ENCODE peak calls at places on chromosome 11, in seven cellular contexts. T is AG09309; P is stomach; Y is stimulated activated CD8-positive, alpha-beta memory T cell treated with anti-CD3 and anti-CD28 coated beads, Interleukin-4, amount 100 ng/mL, for 4 hours; M is GF-D8; X is erythroblast; G is Right ventricle myocardium superior. U is an unnamed sample.

GRCh38 chr11:112725636-112726035 is 235.6 kb upstream of the NCAM1 start:
- DNase-seq in T (no peak), P (no peak), Y (no peak), M (no peak), X (no peak), G (no peak), U (no peak)

GRCh38 chr11:63862923-63863322 is 24.0 kb downstream of the MARK2 start:
- DNase-seq in T (no peak), P (peak), Y (no peak), M (no peak), X (no peak), G (no peak), U (no peak)

GRCh38 chr11:78465169-78465942 is 47.7 kb upstream of the GAB2 start:
- DNase-seq in T (no peak), P (no peak), Y (no peak), M (no peak), X (no peak), G (no peak), U (no peak)

GRCh38 chr11:131302831-131303230 is 67.6 kb upstream of the NTM start:
- DNase-seq in T (peak), P (no peak), Y (no peak), M (no peak), X (no peak), G (no peak), U (no peak)

GRCh38 chr11:66880484-66881211 is 23.8 kb downstream of the LRFN4 start:
- DNase-seq in T (no peak), P (peak), Y (no peak), M (no peak), X (no peak), G (no peak), U (no peak)

GRCh38 chr11:106152824-106153223 is 75.4 kb downstream of the AASDHPPT start:
- DNase-seq in T (no peak), P (no peak), Y (no peak), M (no peak), X (no peak), G (no peak), U (no peak)

GRCh38 chr11:33942954-33943353 is 51.1 kb upstream of the LMO2 start:
- DNase-seq in T (peak), P (no peak), Y (no peak), M (no peak), X (peak), G (peak), U (no peak)

GRCh38 chr11:62832346-62833234 is at the start of gene TEX54:
- DNase-seq in T (no peak), P (peak), Y (no peak), M (no peak), X (no peak), G (peak), U (no peak)

GRCh38 chr11:66336234-66337102 is at the start of gene RIN1:
- DNase-seq in T (peak), P (peak), Y (peak), M (peak), X (peak), G (peak), U (no peak)

GRCh38 chr11:64661146-64661545 is 61.9 kb downstream of the NRXN2 start:
- DNase-seq in T (peak), P (no peak), Y (no peak), M (no peak), X (no peak), G (peak), U (no peak)

GRCh38 chr11:92227233-92227593 is 2.6 kb downstream of the FAT3 start:
- DNase-seq in T (no peak), P (no peak), Y (no peak), M (no peak), X (no peak), G (no peak), U (no peak)

GRCh38 chr11:86672007-86672621 is at the start of gene ME3:
- DNase-seq in T (no peak), P (peak), Y (no peak), M (peak), X (peak), G (peak), U (no peak)

GRCh38 chr11:1203505-1204271 is 19.2 kb upstream of the MUC5B start:
- DNase-seq in T (no peak), P (peak), Y (no peak), M (no peak), X (no peak), G (peak), U (no peak)

GRCh38 chr11:12674936-12675696 is 895 bp downstream of the TEAD1 start:
- DNase-seq in T (no peak), P (peak), Y (no peak), M (no peak), X (peak), G (peak), U (no peak)

GRCh38 chr11:72072348-72072747 is 8.0 kb downstream of the NUMA1 start:
- DNase-seq in T (peak), P (no peak), Y (no peak), M (no peak), X (no peak), G (no peak), U (no peak)

GRCh38 chr11:1237128-1237580 is 14.3 kb downstream of the MUC5B start:
- DNase-seq in T (no peak), P (peak), Y (no peak), M (no peak), X (no peak), G (peak), U (no peak)

GRCh38 chr11:118592616-118593367 is 14.6 kb upstream of the PHLDB1 start:
- DNase-seq in T (no peak), P (peak), Y (no peak), M (no peak), X (no peak), G (no peak), U (no peak)

GRCh38 chr11:111944139-111944538 is 7.0 kb downstream of the DIXDC1 start:
- DNase-seq in T (peak), P (no peak), Y (no peak), M (no peak), X (no peak), G (no peak), U (no peak)

GRCh38 chr11:130890039-130890745 is 26.1 kb downstream of the SNX19 start:
- DNase-seq in T (no peak), P (no peak), Y (no peak), M (no peak), X (no peak), G (no peak), U (no peak)

GRCh38 chr11:84673753-84674152 is 953.4 kb downstream of the DLG2 start:
- DNase-seq in T (no peak), P (no peak), Y (no peak), M (no peak), X (no peak), G (no peak), U (peak)

GRCh38 chr11:69167130-69167915 is 11.6 kb downstream of the SMIM38 start:
- DNase-seq in T (no peak), P (no peak), Y (no peak), M (no peak), X (no peak), G (no peak), U (no peak)

GRCh38 chr11:65129649-65130441 is 4.5 kb downstream of the SYVN1 start:
- DNase-seq in T (no peak), P (no peak), Y (no peak), M (no peak), X (no peak), G (no peak), U (no peak)

GRCh38 chr11:106399075-106399500 is 321.6 kb downstream of the AASDHPPT start:
- DNase-seq in T (peak), P (no peak), Y (no peak), M (no peak), X (no peak), G (peak), U (no peak)

GRCh38 chr11:86629070-86629706 is 43.2 kb downstream of the ME3 start:
- DNase-seq in T (peak), P (no peak), Y (no peak), M (no peak), X (no peak), G (no peak), U (no peak)

GRCh38 chr11:61141601-61142028 is 19.6 kb downstream of the VPS37C start:
- DNase-seq in T (no peak), P (peak), Y (no peak), M (no peak), X (peak), G (peak), U (no peak)

GRCh38 chr11:111395749-111396148 is 16.7 kb upstream of the POU2AF1 start:
- DNase-seq in T (no peak), P (no peak), Y (no peak), M (no peak), X (no peak), G (no peak), U (no peak)